ENCODE peak calls at places on chromosomes 11 and 22, in six cellular contexts. One of them, this sample, is unnamed.

GRCh38 chr11:131691558-131692041 is 321.2 kb downstream of the NTM start:
- DNase-seq in substantia nigra: no peak
- DNase-seq in naive thymus-derived CD8-positive, alpha-beta T cell: no peak
- DNase-seq in C1 segment of cervical spinal cord: no peak
- DNase-seq in stimulated activated CD4-positive, alpha-beta T cell treated with anti-CD3 and anti-CD28 coated beads, Interleukin-2, amount 100 ng/mL, for 48 hours: peak; percentile 52
- DNase-seq in left kidney: peak; percentile 79
- DNase-seq in this sample: no peak

GRCh38 chr11:57644748-57645715 is 4.7 kb downstream of the YPEL4 start:
- DNase-seq in left kidney: peak; percentile 93
- DNase-seq in substantia nigra: peak; percentile 22
- DNase-seq in stimulated activated CD4-positive, alpha-beta T cell treated with anti-CD3 and anti-CD28 coated beads, Interleukin-2, amount 100 ng/mL, for 48 hours: peak; percentile 89
- DNase-seq in naive thymus-derived CD8-positive, alpha-beta T cell: peak; percentile 70
- DNase-seq in C1 segment of cervical spinal cord: peak; percentile 46
- DNase-seq in this sample: peak; percentile 82

GRCh38 chr11:36683823-36684222 is 85.8 kb upstream of the RAG2 start:
- DNase-seq in substantia nigra: no peak
- DNase-seq in stimulated activated CD4-positive, alpha-beta T cell treated with anti-CD3 and anti-CD28 coated beads, Interleukin-2, amount 100 ng/mL, for 48 hours: no peak
- DNase-seq in C1 segment of cervical spinal cord: no peak
- DNase-seq in naive thymus-derived CD8-positive, alpha-beta T cell: no peak
- DNase-seq in left kidney: no peak
- DNase-seq in this sample: no peak

GRCh38 chr11:59207988-59208432 is 4.7 kb downstream of the MPEG1 start:
- DNase-seq in C1 segment of cervical spinal cord: no peak
- DNase-seq in substantia nigra: no peak
- DNase-seq in left kidney: peak; percentile 76
- DNase-seq in naive thymus-derived CD8-positive, alpha-beta T cell: no peak
- DNase-seq in stimulated activated CD4-positive, alpha-beta T cell treated with anti-CD3 and anti-CD28 coated beads, Interleukin-2, amount 100 ng/mL, for 48 hours: no peak
- DNase-seq in this sample: peak; percentile 76

GRCh38 chr11:35723493-35724284 is 61.1 kb downstream of the TRIM44 start:
- DNase-seq in left kidney: no peak
- DNase-seq in naive thymus-derived CD8-positive, alpha-beta T cell: no peak
- DNase-seq in substantia nigra: no peak
- DNase-seq in C1 segment of cervical spinal cord: no peak
- DNase-seq in stimulated activated CD4-positive, alpha-beta T cell treated with anti-CD3 and anti-CD28 coated beads, Interleukin-2, amount 100 ng/mL, for 48 hours: no peak
- DNase-seq in this sample: no peak

GRCh38 chr22:35587447-35587870 is 29.7 kb downstream of the MB start:
- DNase-seq in stimulated activated CD4-positive, alpha-beta T cell treated with anti-CD3 and anti-CD28 coated beads, Interleukin-2, amount 100 ng/mL, for 48 hours: no peak
- DNase-seq in substantia nigra: no peak
- DNase-seq in naive thymus-derived CD8-positive, alpha-beta T cell: no peak
- DNase-seq in C1 segment of cervical spinal cord: peak; percentile 27
- DNase-seq in left kidney: peak; percentile 35
- DNase-seq in this sample: no peak

GRCh38 chr11:15569626-15570025 is 454.9 kb downstream of the INSC start:
- DNase-seq in left kidney: peak; percentile 15
- DNase-seq in stimulated activated CD4-positive, alpha-beta T cell treated with anti-CD3 and anti-CD28 coated beads, Interleukin-2, amount 100 ng/mL, for 48 hours: no peak
- DNase-seq in substantia nigra: no peak
- DNase-seq in naive thymus-derived CD8-positive, alpha-beta T cell: no peak
- DNase-seq in C1 segment of cervical spinal cord: no peak
- DNase-seq in this sample: no peak

GRCh38 chr22:23180893-23181762 is 819 bp downstream of the BCR start:
- DNase-seq in left kidney: peak; percentile 67
- DNase-seq in naive thymus-derived CD8-positive, alpha-beta T cell: no peak
- DNase-seq in stimulated activated CD4-positive, alpha-beta T cell treated with anti-CD3 and anti-CD28 coated beads, Interleukin-2, amount 100 ng/mL, for 48 hours: peak; percentile 29
- DNase-seq in substantia nigra: no peak
- DNase-seq in C1 segment of cervical spinal cord: no peak
- DNase-seq in this sample: peak; percentile 33

GRCh38 chr11:46391578-46392420 is at the start of gene CHRM4:
- DNase-seq in C1 segment of cervical spinal cord: no peak
- DNase-seq in naive thymus-derived CD8-positive, alpha-beta T cell: no peak
- DNase-seq in left kidney: peak; percentile 72
- DNase-seq in stimulated activated CD4-positive, alpha-beta T cell treated with anti-CD3 and anti-CD28 coated beads, Interleukin-2, amount 100 ng/mL, for 48 hours: no peak
- DNase-seq in substantia nigra: no peak
- DNase-seq in this sample: no peak

GRCh38 chr11:130774703-130775102 is 141.6 kb downstream of the SNX19 start:
- DNase-seq in substantia nigra: no peak
- DNase-seq in stimulated activated CD4-positive, alpha-beta T cell treated with anti-CD3 and anti-CD28 coated beads, Interleukin-2, amount 100 ng/mL, for 48 hours: no peak
- DNase-seq in left kidney: no peak
- DNase-seq in C1 segment of cervical spinal cord: no peak
- DNase-seq in naive thymus-derived CD8-positive, alpha-beta T cell: no peak
- DNase-seq in this sample: no peak

GRCh38 chr11:39190751-39191150 is 2268.7 kb downstream of the LRRC4C start:
- DNase-seq in left kidney: no peak
- DNase-seq in substantia nigra: no peak
- DNase-seq in C1 segment of cervical spinal cord: no peak
- DNase-seq in stimulated activated CD4-positive, alpha-beta T cell treated with anti-CD3 and anti-CD28 coated beads, Interleukin-2, amount 100 ng/mL, for 48 hours: no peak
- DNase-seq in naive thymus-derived CD8-positive, alpha-beta T cell: no peak
- DNase-seq in this sample: no peak

GRCh38 chr11:106021181-106021966 is 666 bp downstream of the MSANTD4 start:
- DNase-seq in naive thymus-derived CD8-positive, alpha-beta T cell: no peak
- DNase-seq in left kidney: peak; percentile 14
- DNase-seq in substantia nigra: no peak
- DNase-seq in C1 segment of cervical spinal cord: no peak
- DNase-seq in stimulated activated CD4-positive, alpha-beta T cell treated with anti-CD3 and anti-CD28 coated beads, Interleukin-2, amount 100 ng/mL, for 48 hours: no peak
- DNase-seq in this sample: no peak

GRCh38 chr11:15327786-15328231 is 213.1 kb downstream of the INSC start:
- DNase-seq in C1 segment of cervical spinal cord: peak; percentile 17
- DNase-seq in stimulated activated CD4-positive, alpha-beta T cell treated with anti-CD3 and anti-CD28 coated beads, Interleukin-2, amount 100 ng/mL, for 48 hours: peak; percentile 1
- DNase-seq in substantia nigra: no peak
- DNase-seq in naive thymus-derived CD8-positive, alpha-beta T cell: no peak
- DNase-seq in left kidney: peak; percentile 90
- DNase-seq in this sample: no peak

GRCh38 chr11:114180301-114181055 is 115.7 kb upstream of the NNMT start:
- DNase-seq in naive thymus-derived CD8-positive, alpha-beta T cell: no peak
- DNase-seq in left kidney: peak; percentile 81
- DNase-seq in stimulated activated CD4-positive, alpha-beta T cell treated with anti-CD3 and anti-CD28 coated beads, Interleukin-2, amount 100 ng/mL, for 48 hours: no peak
- DNase-seq in C1 segment of cervical spinal cord: no peak
- DNase-seq in substantia nigra: no peak
- DNase-seq in this sample: no peak

GRCh38 chr22:21837184-21837979 is 30.1 kb downstream of the MAPK1 start:
- DNase-seq in left kidney: peak; percentile 24
- DNase-seq in C1 segment of cervical spinal cord: no peak
- DNase-seq in naive thymus-derived CD8-positive, alpha-beta T cell: no peak
- DNase-seq in substantia nigra: no peak
- DNase-seq in stimulated activated CD4-positive, alpha-beta T cell treated with anti-CD3 and anti-CD28 coated beads, Interleukin-2, amount 100 ng/mL, for 48 hours: no peak
- DNase-seq in this sample: no peak

GRCh38 chr22:43042101-43042780 is 27.3 kb upstream of the PACSIN2 start:
- DNase-seq in substantia nigra: no peak
- DNase-seq in left kidney: no peak
- DNase-seq in naive thymus-derived CD8-positive, alpha-beta T cell: no peak
- DNase-seq in stimulated activated CD4-positive, alpha-beta T cell treated with anti-CD3 and anti-CD28 coated beads, Interleukin-2, amount 100 ng/mL, for 48 hours: no peak
- DNase-seq in C1 segment of cervical spinal cord: no peak
- DNase-seq in this sample: no peak

GRCh38 chr11:74671520-74672196 is 59.6 kb downstream of the CHRDL2 start:
- DNase-seq in substantia nigra: no peak
- DNase-seq in naive thymus-derived CD8-positive, alpha-beta T cell: no peak
- DNase-seq in left kidney: no peak
- DNase-seq in stimulated activated CD4-positive, alpha-beta T cell treated with anti-CD3 and anti-CD28 coated beads, Interleukin-2, amount 100 ng/mL, for 48 hours: no peak
- DNase-seq in C1 segment of cervical spinal cord: no peak
- DNase-seq in this sample: no peak

GRCh38 chr22:39300198-39300830 is 19.1 kb downstream of the RPL3 start:
- DNase-seq in naive thymus-derived CD8-positive, alpha-beta T cell: no peak
- DNase-seq in substantia nigra: no peak
- DNase-seq in C1 segment of cervical spinal cord: peak; percentile 31
- DNase-seq in left kidney: peak; percentile 56
- DNase-seq in stimulated activated CD4-positive, alpha-beta T cell treated with anti-CD3 and anti-CD28 coated beads, Interleukin-2, amount 100 ng/mL, for 48 hours: no peak
- DNase-seq in this sample: no peak

GRCh38 chr11:120424970-120425332 is 86.6 kb upstream of the GRIK4 start:
- DNase-seq in left kidney: peak; percentile 19
- DNase-seq in substantia nigra: no peak
- DNase-seq in naive thymus-derived CD8-positive, alpha-beta T cell: no peak
- DNase-seq in stimulated activated CD4-positive, alpha-beta T cell treated with anti-CD3 and anti-CD28 coated beads, Interleukin-2, amount 100 ng/mL, for 48 hours: no peak
- DNase-seq in C1 segment of cervical spinal cord: no peak
- DNase-seq in this sample: no peak

GRCh38 chr11:561148-562003 is 606 bp downstream of the RASSF7 start:
- DNase-seq in stimulated activated CD4-positive, alpha-beta T cell treated with anti-CD3 and anti-CD28 coated beads, Interleukin-2, amount 100 ng/mL, for 48 hours: no peak
- DNase-seq in C1 segment of cervical spinal cord: no peak
- DNase-seq in left kidney: peak; percentile 92
- DNase-seq in naive thymus-derived CD8-positive, alpha-beta T cell: no peak
- DNase-seq in substantia nigra: no peak
- DNase-seq in this sample: no peak

GRCh38 chr22:35540600-35541253 is at the start of gene RASD2:
- DNase-seq in C1 segment of cervical spinal cord: no peak
- DNase-seq in substantia nigra: no peak
- DNase-seq in stimulated activated CD4-positive, alpha-beta T cell treated with anti-CD3 and anti-CD28 coated beads, Interleukin-2, amount 100 ng/mL, for 48 hours: peak; percentile 26
- DNase-seq in naive thymus-derived CD8-positive, alpha-beta T cell: peak; percentile 28
- DNase-seq in left kidney: peak; percentile 83
- DNase-seq in this sample: no peak

GRCh38 chr22:30610299-30610698 is 3.3 kb downstream of the TCN2 start:
- DNase-seq in stimulated activated CD4-positive, alpha-beta T cell treated with anti-CD3 and anti-CD28 coated beads, Interleukin-2, amount 100 ng/mL, for 48 hours: no peak
- DNase-seq in left kidney: no peak
- DNase-seq in naive thymus-derived CD8-positive, alpha-beta T cell: no peak
- DNase-seq in substantia nigra: no peak
- DNase-seq in C1 segment of cervical spinal cord: no peak
- DNase-seq in this sample: no peak

GRCh38 chr11:19555266-19555665 is 157.4 kb upstream of the NAV2 start:
- DNase-seq in left kidney: no peak
- DNase-seq in substantia nigra: no peak
- DNase-seq in stimulated activated CD4-positive, alpha-beta T cell treated with anti-CD3 and anti-CD28 coated beads, Interleukin-2, amount 100 ng/mL, for 48 hours: no peak
- DNase-seq in naive thymus-derived CD8-positive, alpha-beta T cell: no peak
- DNase-seq in C1 segment of cervical spinal cord: no peak
- DNase-seq in this sample: no peak

GRCh38 chr11:128431931-128432330 is 155.4 kb downstream of the ETS1 start:
- DNase-seq in left kidney: no peak
- DNase-seq in stimulated activated CD4-positive, alpha-beta T cell treated with anti-CD3 and anti-CD28 coated beads, Interleukin-2, amount 100 ng/mL, for 48 hours: no peak
- DNase-seq in substantia nigra: no peak
- DNase-seq in C1 segment of cervical spinal cord: no peak
- DNase-seq in naive thymus-derived CD8-positive, alpha-beta T cell: no peak
- DNase-seq in this sample: no peak

GRCh38 chr11:6455070-6455469 is 14.3 kb upstream of the HPX start:
- DNase-seq in naive thymus-derived CD8-positive, alpha-beta T cell: no peak
- DNase-seq in substantia nigra: no peak
- DNase-seq in left kidney: peak; percentile 80
- DNase-seq in C1 segment of cervical spinal cord: no peak
- DNase-seq in stimulated activated CD4-positive, alpha-beta T cell treated with anti-CD3 and anti-CD28 coated beads, Interleukin-2, amount 100 ng/mL, for 48 hours: no peak
- DNase-seq in this sample: no peak

This sample was measured in B cell.